ENCODE peak calls at places on chromosomes 5 and 9, in four cellular contexts. Q is H1, N is HepG2, K is SK-N-SH. W is an unnamed sample. For H3K4me1, the result is how much of the 10 kb centered on the place peaks cover.

GRCh38 chr5:89034588-89034987 is 151.6 kb upstream of the MEF2C start:
- DNase-seq in Q (no peak), N (no peak), K (no peak), W (no peak)

GRCh38 chr9:133505901-133506652 is 18.7 kb downstream of the MYMK start:
- DNase-seq in Q (no peak), N (no peak), K (peak), W (no peak)

GRCh38 chr9:131960805-131961495 is 118.7 kb downstream of the MED27 start:
- DNase-seq in Q (no peak), N (no peak), K (no peak), W (no peak)

GRCh38 chr5:106601605-106602004 is 1069.1 kb downstream of the EFNA5 start:
- DNase-seq in Q (no peak), N (no peak), K (no peak), W (peak)

GRCh38 chr9:96500696-96501660 is 51.0 kb downstream of the HABP4 start:
- DNase-seq in Q (no peak), N (no peak), K (no peak), W (no peak)

GRCh38 chr9:110821064-110821463 is 152.5 kb downstream of the MUSK start:
- DNase-seq in Q (no peak), N (no peak), K (peak), W (no peak)

GRCh38 chr5:124546643-124547042 is 199.8 kb downstream of the ZNF608 start:
- DNase-seq in Q (no peak), N (no peak), K (no peak), W (no peak)

GRCh38 chr5:112594060-112594850 is 143.4 kb upstream of the APC start:
- DNase-seq in Q (no peak), N (no peak), K (peak), W (no peak)

GRCh38 chr9:79049371-79049770 is 522.4 kb upstream of the TLE4 start:
- DNase-seq in Q (no peak), N (no peak), K (no peak), W (no peak)

GRCh38 chr5:106780355-106780754 is 890.4 kb downstream of the EFNA5 start:
- DNase-seq in Q (no peak), N (no peak), K (no peak), W (no peak)

GRCh38 chr9:37374892-37375291 is 47.6 kb upstream of the GRHPR start:
- DNase-seq in Q (no peak), N (no peak), K (no peak), W (peak)

GRCh38 chr5:109654455-109654854 is 35.3 kb upstream of the MAN2A1 start:
- DNase-seq in Q (no peak), N (no peak), K (no peak), W (no peak)

GRCh38 chr5:32722957-32723356 is 11.8 kb downstream of the NPR3 start:
- DNase-seq in Q (no peak), N (no peak), K (no peak), W (no peak)

GRCh38 chr9:130956636-130957450 is 17.8 kb upstream of the FIBCD1 start:
- DNase-seq in Q (no peak), N (no peak), K (no peak), W (no peak)

GRCh38 chr9:3150030-3150429 is 306.1 kb upstream of the PUM3 start:
- DNase-seq in Q (no peak), N (peak), K (no peak), W (no peak)

GRCh38 chr5:134136221-134136631 is 21.7 kb downstream of the TCF7 start:
- DNase-seq in Q (no peak), N (no peak), K (no peak), W (no peak)

GRCh38 chr5:113939959-113940358 is 421.9 kb upstream of the KCNN2 start:
- DNase-seq in Q (no peak), N (no peak), K (no peak), W (no peak)

GRCh38 chr9:126642839-126643238 is 29.1 kb downstream of the LMX1B start:
- DNase-seq in Q (no peak), N (no peak), K (no peak), W (no peak)

GRCh38 chr5:56055287-56055686 is 60.5 kb upstream of the IL6ST start:
- DNase-seq in Q (no peak), N (no peak), K (no peak), W (no peak)

GRCh38 chr9:94882953-94883641 is 156.6 kb downstream of the AOPEP start:
- DNase-seq in Q (no peak), N (no peak), K (no peak), W (no peak)

GRCh38 chr9:10134266-10134665 is 478.5 kb downstream of the PTPRD start:
- DNase-seq in Q (no peak), N (no peak), K (no peak), W (no peak)

GRCh38 chr5:16178745-16179372 is 732 bp downstream of the MARCHF11 start:
- DNase-seq in Q (peak), N (peak), K (peak), W (no peak)

DNA sequence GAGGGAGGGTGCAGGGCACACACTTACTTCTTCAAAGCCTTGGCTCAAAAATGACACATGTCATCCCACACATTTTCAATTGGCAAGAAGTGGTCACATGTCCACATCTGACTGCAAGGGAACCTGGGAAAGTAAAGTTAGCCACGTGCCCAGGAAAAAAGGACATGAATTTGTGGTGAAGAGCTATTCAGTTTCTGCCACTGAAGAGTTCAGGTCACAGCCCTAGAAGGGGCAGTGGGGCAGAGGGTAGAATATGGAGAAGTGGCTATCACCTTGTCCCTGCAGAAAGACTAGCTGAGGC is 1.9 kb upstream of the RGS14 start:
- DNase-seq in Q (no peak), N (no peak), K (no peak), W (no peak)
- H3K4me1 ChIP-seq in Q (under half), N (half or more), K (under half), W (under half)

GRCh38 chr9:122338536-122338935 is 32.3 kb upstream of the PTGS1 start:
- DNase-seq in Q (no peak), N (no peak), K (no peak), W (no peak)

GRCh38 chr9:122336836-122337560 is 33.8 kb upstream of the PTGS1 start:
- DNase-seq in Q (no peak), N (no peak), K (no peak), W (no peak)

GRCh38 chr9:122334916-122335315 is 35.9 kb upstream of the PTGS1 start:
- DNase-seq in Q (no peak), N (no peak), K (no peak), W (no peak)

GRCh38 chr9:122337561-122337939 is 33.3 kb upstream of the PTGS1 start:
- DNase-seq in Q (no peak), N (no peak), K (no peak), W (no peak)

DNA sequence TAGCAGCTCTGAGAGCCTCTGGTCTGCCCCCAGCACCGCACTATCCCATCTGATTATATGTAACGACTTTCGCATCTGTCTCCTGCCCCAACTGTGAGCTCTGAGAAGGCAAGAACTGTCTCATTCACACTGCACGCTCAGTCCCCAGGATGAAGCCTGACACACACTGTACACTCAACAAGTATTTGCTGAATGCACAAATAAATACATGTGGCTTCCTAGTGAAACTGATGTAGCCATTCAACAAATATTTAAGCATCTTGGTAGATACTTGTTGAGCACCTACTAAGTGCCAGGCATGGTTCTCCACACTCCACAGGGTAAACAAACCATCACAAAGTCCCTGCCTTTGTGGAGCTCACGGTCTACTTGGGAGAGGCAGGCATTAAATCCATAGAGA is 34.6 kb upstream of the PTGS1 start:
- DNase-seq in Q (no peak), N (no peak), K (no peak), W (no peak)
- TF ChIP-seq TCF12 in Q (no peak), N (no peak), K (no peak), W (no peak)

GRCh38 chr9:88746029-88746743 is 211.2 kb downstream of the NXNL2 start:
- DNase-seq in Q (no peak), N (no peak), K (no peak), W (no peak)
- H3K4me1 ChIP-seq in Q (under half), N (under half), K (under half), W (under half)

GRCh38 chr5:149007174-149007573 is 55.7 kb downstream of the SH3TC2 start:
- DNase-seq in Q (no peak), N (no peak), K (no peak), W (no peak)

GRCh38 chr5:149011731-149012130 is 51.1 kb downstream of the SH3TC2 start:
- DNase-seq in Q (no peak), N (no peak), K (no peak), W (no peak)

GRCh38 chr5:149012350-149012749 is 50.5 kb downstream of the SH3TC2 start:
- DNase-seq in Q (no peak), N (no peak), K (no peak), W (no peak)

GRCh38 chr5:149014634-149015033 is 48.2 kb downstream of the SH3TC2 start:
- DNase-seq in Q (no peak), N (no peak), K (no peak), W (no peak)

DNA sequence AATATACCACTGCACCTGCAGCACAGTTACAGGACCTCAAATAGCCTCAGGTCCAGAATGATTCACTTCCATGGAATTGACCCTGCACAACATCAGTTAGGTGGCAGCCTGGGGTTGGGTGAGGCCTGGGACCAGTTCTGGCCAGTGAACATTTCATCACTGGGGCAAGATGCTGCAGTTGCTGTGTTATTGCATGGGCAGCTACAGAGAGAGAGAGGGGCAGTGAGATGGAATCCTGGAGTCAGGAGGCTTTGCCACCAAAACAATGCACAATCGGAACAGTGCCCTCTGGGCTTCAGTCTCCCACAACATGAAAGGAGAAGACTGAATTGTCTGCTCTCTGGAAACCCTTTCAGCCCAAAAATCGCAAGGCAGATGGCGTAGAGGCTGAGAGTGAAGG is 51.8 kb downstream of the SH3TC2 start:
- DNase-seq in Q (no peak), N (no peak), K (no peak), W (no peak)
- TF ChIP-seq TCF12 in Q (no peak), N (no peak), K (peak), W (no peak)

GRCh38 chr9:136902259-136902821 is 16.0 kb downstream of the TRAF2 start:
- DNase-seq in Q (no peak), N (no peak), K (no peak), W (peak)

GRCh38 chr9:136901516-136902258 is 15.4 kb downstream of the TRAF2 start:
- DNase-seq in Q (no peak), N (peak), K (no peak), W (peak)

GRCh38 chr9:136899196-136899595 is 12.9 kb downstream of the TRAF2 start:
- DNase-seq in Q (no peak), N (no peak), K (no peak), W (peak)

GRCh38 chr9:136900556-136900955 is 14.2 kb downstream of the TRAF2 start:
- DNase-seq in Q (no peak), N (no peak), K (no peak), W (no peak)

GRCh38 chr9:136900988-136901515 is 14.7 kb downstream of the TRAF2 start:
- DNase-seq in Q (no peak), N (no peak), K (no peak), W (no peak)
- H3K4me1 ChIP-seq in Q (under half), N (under half), K (under half), W (half or more)

GRCh38 chr5:138338411-138339085 is 482 bp downstream of the FAM53C start:
- DNase-seq in Q (no peak), N (no peak), K (peak), W (no peak)
- TF ChIP-seq TCF12 in Q (no peak), N (no peak), K (no peak), W (no peak)

DNA sequence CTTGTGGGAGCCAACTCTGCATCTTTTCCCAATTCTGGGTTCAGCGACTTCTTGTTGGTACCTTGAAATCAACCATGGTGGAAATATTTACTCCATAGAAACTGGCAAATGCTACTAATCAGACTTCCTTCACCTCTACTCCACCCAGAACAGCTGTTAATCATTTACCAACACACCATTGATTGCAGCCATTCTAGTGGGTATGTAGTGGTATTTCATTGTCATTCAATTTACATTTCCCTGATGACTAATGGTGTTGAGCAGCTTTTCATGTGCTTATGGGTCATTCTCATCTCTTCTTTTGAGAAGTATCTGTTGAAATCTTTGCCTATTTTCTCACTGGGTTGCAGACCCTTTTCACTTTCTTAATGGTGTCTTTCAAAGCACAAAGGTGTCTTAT is 122.4 kb upstream of the MSX2 start:
- DNase-seq in Q (peak), N (no peak), K (no peak), W (no peak)
- H3K4me1 ChIP-seq in Q (under half), N (under half), K (under half), W (under half)

DNA sequence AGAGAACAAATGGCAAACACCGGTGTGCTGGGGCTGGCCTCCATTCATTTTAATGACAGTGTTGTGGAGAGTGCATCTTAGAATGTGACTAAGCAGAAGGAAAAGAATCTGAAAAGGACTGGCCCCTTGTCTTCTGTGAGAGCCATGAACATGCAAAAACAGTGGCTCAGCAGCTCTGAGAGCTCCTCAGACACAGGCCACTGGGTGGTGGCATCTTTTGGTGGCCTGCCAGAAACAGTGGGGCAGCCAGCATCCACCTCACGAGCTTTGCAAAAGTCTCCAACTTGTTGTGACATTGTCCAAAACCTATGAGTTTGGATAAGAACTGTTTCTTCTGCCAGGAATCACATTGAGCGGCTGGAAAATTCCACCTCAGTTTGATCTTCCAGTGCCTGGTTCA is 233.4 kb downstream of the NR3C1 start:
- DNase-seq in Q (no peak), N (no peak), K (no peak), W (no peak)
- TF ChIP-seq TCF12 in Q (no peak), N (no peak), K (no peak), W (no peak)